ENCODE peak calls at places on chromosomes 11 and 22, in nine cellular contexts. R is ovary, E is bronchial epithelial cell, Y is fibroblast of mammary gland, W is heart left ventricle, V is lower leg skin, M is pancreas, Q is body of pancreas, U is breast epithelium. G is an unnamed sample.

GRCh38 chr11:110046759-110047386 is 46.3 kb upstream of the ZC3H12C start:
- DNase-seq in M (no peak), Y (no peak), U (no peak), R (no peak), E (no peak), V (no peak), W (no peak), Q (no peak), G (no peak)

GRCh38 chr11:69801513-69802335 is 17.5 kb downstream of the FGF3 start:
- DNase-seq in W (no peak), Y (no peak), R (no peak), M (peak), E (no peak), V (no peak), Q (peak), U (no peak), G (peak)

GRCh38 chr22:29457730-29458129 is 19.3 kb downstream of the RFPL1 start:
- DNase-seq in R (no peak), E (peak), W (no peak), Q (peak), Y (peak), M (no peak), U (no peak), V (no peak), G (peak)

GRCh38 chr11:34423300-34423699 is 15.4 kb upstream of the CAT start:
- DNase-seq in Y (no peak), W (no peak), V (no peak), U (no peak), Q (no peak), M (no peak), R (no peak), E (no peak), G (no peak)

GRCh38 chr22:48805516-48805915 is 1022.2 kb downstream of the BRD1 start:
- DNase-seq in W (no peak), Y (no peak), Q (no peak), U (no peak), M (peak), E (no peak), R (no peak), V (peak), G (no peak)

GRCh38 chr22:39703890-39704658 is 133.5 kb downstream of the CACNA1I start:
- DNase-seq in M (no peak), E (no peak), W (peak), Y (peak), Q (peak), V (no peak), U (no peak), R (peak), G (peak)

GRCh38 chr11:64224891-64225607 is 937 bp downstream of the TRPT1 start:
- DNase-seq in M (no peak), R (peak), W (peak), V (peak), Y (no peak), Q (no peak), E (no peak), U (no peak), G (no peak)

GRCh38 chr11:111983187-111983986 is 41.8 kb upstream of the DLAT start:
- DNase-seq in M (peak), R (no peak), Y (no peak), W (no peak), V (no peak), Q (peak), U (peak), E (peak), G (no peak)

GRCh38 chr11:70645537-70645936 is 247.2 kb downstream of the CTTN start:
- DNase-seq in Q (no peak), W (no peak), M (no peak), V (no peak), Y (no peak), U (no peak), R (no peak), E (no peak), G (no peak)

GRCh38 chr22:46150615-46151423 is 493 bp downstream of the PPARA start:
- DNase-seq in R (peak), W (peak), E (no peak), M (peak), Q (peak), V (no peak), Y (no peak), U (peak), G (no peak)

GRCh38 chr11:468493-468892 is 18.4 kb downstream of the PTDSS2 start:
- DNase-seq in V (no peak), M (no peak), E (no peak), Y (no peak), W (peak), Q (no peak), U (no peak), R (no peak), G (peak)

DNA sequence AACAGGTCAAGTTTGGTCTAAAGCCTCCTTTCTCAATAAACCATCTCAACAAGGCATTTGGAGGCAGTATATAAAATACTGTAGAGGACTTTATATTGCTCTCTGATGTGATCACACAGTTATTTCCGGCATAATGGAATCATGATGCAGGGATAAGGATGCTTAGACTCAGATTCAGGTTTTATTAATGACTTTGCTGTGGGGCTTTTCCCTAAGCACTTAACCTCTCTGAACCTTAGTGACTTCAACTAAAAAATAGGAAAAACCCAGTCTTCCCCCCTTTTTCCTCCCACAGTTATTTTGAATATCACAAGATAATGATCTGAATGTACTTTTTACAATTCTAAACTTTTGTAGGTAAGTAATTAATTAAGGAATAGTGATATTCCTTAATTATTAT is 94.8 kb upstream of the TENM4 start:
- DNase-seq in U (no peak), Q (no peak), W (no peak), Y (no peak), M (no peak), V (no peak), R (no peak), E (no peak), G (no peak)
- H3K4me3 ChIP-seq in U (no peak), Q (no peak), W (no peak), Y (no peak), M (no peak), V (no peak), R (no peak), E (no peak), G (no peak)

GRCh38 chr11:65701686-65702085 is 10.4 kb upstream of the KAT5 start:
- DNase-seq in W (no peak), U (no peak), Y (no peak), V (no peak), M (no peak), Q (no peak), E (no peak), R (no peak), G (no peak)
- TF ChIP-seq CTCF in W (no peak), U (no peak), Y (no peak), V (no peak), M (no peak), Q (no peak), E (no peak), R (no peak), G (no peak)

GRCh38 chr11:61793829-61794204 is 1.1 kb downstream of the FEN1 start:
- DNase-seq in E (no peak), Y (no peak), W (no peak), U (no peak), V (no peak), R (no peak), Q (no peak), M (no peak), G (no peak)
- H3K4me3 ChIP-seq in E (no peak), Y (peak), W (no peak), U (peak), V (no peak), R (no peak), Q (no peak), M (no peak), G (peak)

GRCh38 chr11:72924568-72925190 is 110.5 kb downstream of the ATG16L2 start:
- DNase-seq in R (no peak), Y (peak), M (no peak), V (no peak), E (peak), Q (peak), U (no peak), W (no peak), G (peak)
- TF ChIP-seq CTCF in R (no peak), Y (peak), M (peak), V (no peak), E (peak), Q (peak), U (peak), W (peak), G (peak)

GRCh38 chr22:33568934-33569496 is 351.3 kb downstream of the LARGE1 start:
- DNase-seq in R (no peak), W (no peak), Q (no peak), M (no peak), E (no peak), V (peak), Y (no peak), U (no peak), G (no peak)

GRCh38 chr22:33563568-33563967 is 356.7 kb downstream of the LARGE1 start:
- DNase-seq in M (no peak), E (no peak), U (no peak), V (no peak), Q (no peak), Y (no peak), R (no peak), W (no peak), G (no peak)

GRCh38 chr22:33564683-33565082 is 355.6 kb downstream of the LARGE1 start:
- DNase-seq in V (peak), R (no peak), Q (no peak), Y (no peak), E (no peak), W (no peak), M (no peak), U (no peak), G (no peak)

GRCh38 chr22:33562484-33562883 is 357.8 kb downstream of the LARGE1 start:
- DNase-seq in R (no peak), V (peak), W (no peak), M (no peak), U (no peak), E (no peak), Y (no peak), Q (no peak), G (no peak)

DNA sequence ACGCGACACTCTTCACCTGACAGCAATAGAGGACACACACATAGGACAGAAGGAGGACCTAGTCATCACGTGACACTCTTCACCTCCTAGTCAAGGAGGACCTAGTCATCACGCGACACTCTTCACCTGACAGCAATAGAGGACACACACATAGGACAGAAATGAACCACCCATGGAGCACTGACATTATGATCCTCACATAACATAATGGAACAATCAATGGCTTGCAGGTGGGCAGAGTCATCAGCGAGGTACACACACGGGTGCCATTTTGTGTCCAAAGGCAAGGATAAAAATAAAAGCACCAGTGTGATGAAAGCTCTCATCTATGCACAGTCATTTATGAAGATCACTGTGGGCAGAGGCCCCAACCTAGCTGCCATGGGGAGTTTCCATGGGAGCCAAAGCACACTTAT is 354.7 kb downstream of the LARGE1 start:
- DNase-seq in V (peak), M (no peak), W (peak), U (no peak), E (no peak), Y (no peak), Q (no peak), R (no peak), G (no peak)
- H3K4me3 ChIP-seq in V (no peak), M (no peak), W (no peak), U (no peak), E (no peak), Y (no peak), Q (no peak), R (no peak), G (no peak)